ENCODE peak calls at places on chromosomes 6 and 20, in nine cellular contexts. F is fibroblast of lung; J is pancreas; M is IMR-90; Q is prostate gland; I is neural progenitor cell; D is CD4-positive, alpha-beta memory T cell; W is stomach; P is endodermal cell. U is an unnamed sample.

GRCh38 chr6:83430606-83431544 is at the start of gene ME1:
- DNase-seq in F (peak; percentile 81), J (peak; percentile 75), M (peak; percentile 86), Q (peak; percentile 63), I (peak; percentile 86), D (no peak), W (peak; percentile 71), P (peak; percentile 92), U (peak; percentile 7)

GRCh38 chr6:167726043-167726442 is 100.7 kb upstream of the AFDN start:
- DNase-seq in F (no peak), J (no peak), M (no peak), Q (no peak), I (no peak), D (no peak), W (no peak), P (peak; percentile 27), U (no peak)

GRCh38 chr6:142841915-142842314 is 103.1 kb downstream of the HIVEP2 start:
- DNase-seq in F (no peak), J (no peak), M (no peak), Q (no peak), I (no peak), D (no peak), W (no peak), P (no peak), U (no peak)

GRCh38 chr6:16551466-16551865 is 209.8 kb downstream of the ATXN1 start:
- DNase-seq in F (no peak), J (no peak), M (no peak), Q (no peak), I (peak; percentile 9), D (no peak), W (no peak), P (no peak), U (no peak)

GRCh38 chr20:41058007-41058673 is 29.5 kb downstream of the TOP1 start:
- DNase-seq in F (peak; percentile 58), J (no peak), M (peak; percentile 93), Q (no peak), I (no peak), D (no peak), W (no peak), P (no peak), U (no peak)

GRCh38 chr6:447381-448165 is 56.0 kb downstream of the IRF4 start:
- DNase-seq in F (no peak), J (no peak), M (no peak), Q (no peak), I (no peak), D (peak; percentile 22), W (no peak), P (no peak), U (peak; percentile 42)

GRCh38 chr6:21529431-21529830 is 64.1 kb upstream of the SOX4 start:
- DNase-seq in F (no peak), J (no peak), M (no peak), Q (no peak), I (peak; percentile 30), D (no peak), W (no peak), P (no peak), U (no peak)

GRCh38 chr20:24045621-24046020 is 57.0 kb upstream of the GGTLC1 start:
- DNase-seq in F (no peak), J (no peak), M (no peak), Q (no peak), I (no peak), D (no peak), W (no peak), P (no peak), U (no peak)

GRCh38 chr20:35508493-35509218 is 20.8 kb downstream of the C20orf173 start:
- DNase-seq in F (no peak), J (no peak), M (no peak), Q (no peak), I (no peak), D (no peak), W (no peak), P (no peak), U (no peak)

GRCh38 chr6:21384211-21384610 is 209.3 kb upstream of the SOX4 start:
- DNase-seq in F (no peak), J (no peak), M (no peak), Q (no peak), I (no peak), D (no peak), W (no peak), P (no peak), U (no peak)

DNA sequence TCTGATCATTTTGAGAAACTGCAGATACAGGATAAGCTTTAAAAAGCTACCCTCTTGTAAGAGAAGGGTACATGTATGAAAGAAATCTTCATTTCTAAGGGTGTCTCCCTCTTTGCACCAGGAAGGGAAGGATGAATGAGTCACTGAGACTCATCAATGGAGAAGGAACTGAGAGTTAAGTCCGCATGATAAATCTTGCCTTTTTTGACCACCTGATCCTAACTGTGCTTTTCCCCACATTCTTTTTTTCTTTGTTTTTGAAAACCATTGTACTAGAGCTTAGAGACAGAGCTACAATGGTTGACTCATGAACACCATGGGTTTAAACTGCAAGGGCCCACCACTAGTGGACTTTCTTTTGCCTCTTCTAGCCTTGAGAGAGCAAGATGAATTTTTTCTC is 353.0 kb upstream of the RGS17 start:
- DNase-seq in F (no peak), J (no peak), M (no peak), Q (no peak), I (peak; percentile 30), D (no peak), W (no peak), P (no peak), U (no peak)
- H3K9me3 ChIP-seq in F (no peaks in the 10 kb centered on the region), J (no peaks in the 10 kb centered on the region), M (peaks cover 3% of the 10 kb centered on the region), Q (no peaks in the 10 kb centered on the region), I (no peaks in the 10 kb centered on the region), D (no peaks in the 10 kb centered on the region), W (peaks cover 14% of the 10 kb centered on the region), P (peaks cover 48% of the 10 kb centered on the region), U (no peaks in the 10 kb centered on the region)

GRCh38 chr6:125943528-125944433 is 12.8 kb upstream of the HINT3 start:
- DNase-seq in F (no peak), J (no peak), M (no peak), Q (no peak), I (no peak), D (no peak), W (no peak), P (no peak), U (no peak)

GRCh38 chr6:125944434-125944816 is 12.1 kb upstream of the HINT3 start:
- DNase-seq in F (peak; percentile 87), J (peak; percentile 74), M (peak; percentile 88), Q (peak; percentile 41), I (no peak), D (no peak), W (peak; percentile 90), P (no peak), U (no peak)

GRCh38 chr6:125944896-125945295 is 11.7 kb upstream of the HINT3 start:
- DNase-seq in F (no peak), J (no peak), M (no peak), Q (no peak), I (no peak), D (no peak), W (no peak), P (no peak), U (no peak)

GRCh38 chr6:125947581-125947980 is 9.0 kb upstream of the HINT3 start:
- DNase-seq in F (peak; percentile 50), J (no peak), M (peak; percentile 49), Q (no peak), I (no peak), D (no peak), W (peak; percentile 53), P (no peak), U (no peak)

GRCh38 chr6:125945378-125946141 is 11.0 kb upstream of the HINT3 start:
- DNase-seq in F (peak; percentile 36), J (no peak), M (peak; percentile 82), Q (no peak), I (no peak), D (no peak), W (no peak), P (no peak), U (no peak)
- H3K4me1 ChIP-seq in F (peaks cover 14% of the 10 kb centered on the region), J (peaks cover 46% of the 10 kb centered on the region), M (peaks cover 27% of the 10 kb centered on the region), Q (no peaks in the 10 kb centered on the region), I (peaks cover under 1% of the 10 kb centered on the region), D (no peaks in the 10 kb centered on the region), W (peaks cover 60% of the 10 kb centered on the region), P (no peaks in the 10 kb centered on the region), U (no peaks in the 10 kb centered on the region)

DNA sequence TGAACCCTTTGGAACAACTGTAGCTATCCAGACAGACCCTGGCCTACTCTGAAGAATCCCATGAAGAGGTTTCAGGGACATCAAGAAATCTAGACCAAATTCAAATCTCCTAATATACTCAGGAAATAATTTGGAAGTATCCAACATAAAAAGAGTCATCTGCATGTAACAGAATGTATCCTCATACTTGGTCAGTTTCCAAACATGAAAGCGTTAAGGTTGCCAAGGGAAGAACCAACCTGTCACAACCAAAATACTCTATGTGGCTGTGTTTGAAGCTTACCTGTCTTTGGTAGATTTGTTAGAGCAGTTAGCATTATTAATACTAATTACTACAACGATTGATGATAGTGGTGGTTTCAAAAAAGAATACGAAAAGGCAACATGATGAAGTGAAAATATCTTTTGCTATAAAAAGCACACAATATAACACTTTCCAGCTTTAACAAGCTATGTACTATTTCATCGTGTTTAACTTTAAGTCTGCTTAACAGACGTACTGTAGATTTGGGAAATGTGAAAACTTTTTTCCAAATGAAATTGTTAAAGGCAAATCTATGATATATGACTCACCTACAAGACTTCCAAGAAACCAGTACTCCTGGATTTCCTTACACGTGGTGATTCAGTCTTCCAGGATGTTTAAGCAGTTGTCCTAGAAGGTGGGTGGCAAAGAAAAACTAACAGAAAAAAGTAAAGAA is 46.6 kb upstream of the ENPP1 start:
- DNase-seq in F (peak; percentile 34), J (no peak), M (peak; percentile 89), Q (no peak), I (no peak), D (no peak), W (no peak), P (no peak), U (no peak)
- H3K4me3 ChIP-seq in F (no peak overlapping the region), J (no peak overlapping the region), M (no peak overlapping the region), Q (no peak overlapping the region), I (no peak overlapping the region), D (no peak overlapping the region), W (no peak overlapping the region), P (no peak overlapping the region), U (no peak overlapping the region)

GRCh38 chr6:128557086-128557485 is 36.7 kb upstream of the PTPRK start:
- DNase-seq in F (no peak), J (no peak), M (peak; percentile 23), Q (no peak), I (no peak), D (no peak), W (no peak), P (no peak), U (no peak)

GRCh38 chr6:128558924-128559323 is 38.5 kb upstream of the PTPRK start:
- DNase-seq in F (no peak), J (no peak), M (no peak), Q (no peak), I (no peak), D (no peak), W (no peak), P (no peak), U (no peak)

GRCh38 chr6:128558021-128558420 is 37.6 kb upstream of the PTPRK start:
- DNase-seq in F (no peak), J (no peak), M (no peak), Q (no peak), I (no peak), D (no peak), W (no peak), P (no peak), U (no peak)

DNA sequence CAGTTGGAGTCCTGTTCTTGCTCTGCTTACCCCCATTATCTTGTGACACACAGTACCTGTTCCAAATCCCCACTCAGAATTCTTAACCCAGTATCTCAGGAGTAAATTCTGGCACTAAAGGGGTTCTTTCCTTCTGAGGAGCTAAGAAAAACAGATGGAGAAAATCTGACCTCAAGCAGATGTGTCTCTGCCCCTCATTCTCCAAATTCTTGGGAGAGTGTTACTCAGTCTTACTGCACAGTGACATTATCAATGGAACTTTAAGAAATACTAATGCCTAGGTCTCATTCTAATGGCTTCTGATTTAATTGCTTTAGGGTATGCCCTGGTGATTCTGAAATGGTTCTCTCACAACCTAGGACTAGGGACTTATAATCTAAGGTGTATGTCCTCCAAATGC is 40.6 kb upstream of the PTPRK start:
- DNase-seq in F (no peak), J (no peak), M (no peak), Q (no peak), I (no peak), D (no peak), W (no peak), P (no peak), U (no peak)
- H3K9me3 ChIP-seq in F (no peaks in the 10 kb centered on the region), J (no peaks in the 10 kb centered on the region), M (no peaks in the 10 kb centered on the region), Q (no peaks in the 10 kb centered on the region), I (no peaks in the 10 kb centered on the region), D (no peaks in the 10 kb centered on the region), W (no peaks in the 10 kb centered on the region), P (no peaks in the 10 kb centered on the region), U (no peaks in the 10 kb centered on the region)

U was measured in CD8-positive, alpha-beta T cell.